ENCODE peak calls at places on chromosomes 6 and 20, in four cellular contexts. One of them, this sample, is unnamed. For H3K4me1, the result is how much of the 10 kb centered on the place peaks cover.

GRCh38 chr6:141726158-141726557 is 406.6 kb upstream of the GJE1 start:
- DNase-seq in upper lobe of right lung: no peak
- DNase-seq in tibial nerve: no peak
- DNase-seq in A549: no peak
- DNase-seq in this sample: no peak

GRCh38 chr20:51463998-51464397 is 78.5 kb downstream of the NFATC2 start:
- DNase-seq in upper lobe of right lung: peak
- DNase-seq in tibial nerve: no peak
- DNase-seq in A549: no peak
- DNase-seq in this sample: no peak

GRCh38 chr6:20827798-20828197 is 293.5 kb downstream of the CDKAL1 start:
- DNase-seq in upper lobe of right lung: no peak
- DNase-seq in A549: no peak
- DNase-seq in tibial nerve: no peak
- DNase-seq in this sample: no peak

GRCh38 chr6:36590237-36590636 is 3.9 kb upstream of the SRSF3 start:
- DNase-seq in tibial nerve: no peak
- DNase-seq in A549: no peak
- DNase-seq in upper lobe of right lung: no peak
- DNase-seq in this sample: no peak

GRCh38 chr6:111469543-111469942 is 13.5 kb downstream of the REV3L start:
- DNase-seq in A549: no peak
- DNase-seq in tibial nerve: no peak
- DNase-seq in upper lobe of right lung: no peak
- DNase-seq in this sample: no peak

GRCh38 chr20:58649288-58650180 is 1.5 kb upstream of the STX16 start:
- DNase-seq in upper lobe of right lung: peak
- DNase-seq in A549: no peak
- DNase-seq in tibial nerve: no peak
- DNase-seq in this sample: peak

GRCh38 chr6:113445201-113445600 is 411.9 kb upstream of the MARCKS start:
- DNase-seq in tibial nerve: no peak
- DNase-seq in upper lobe of right lung: no peak
- DNase-seq in A549: no peak
- DNase-seq in this sample: no peak

GRCh38 chr6:126540161-126540560 is 200.2 kb downstream of the CENPW start:
- DNase-seq in upper lobe of right lung: no peak
- DNase-seq in tibial nerve: no peak
- DNase-seq in A549: no peak
- DNase-seq in this sample: no peak

GRCh38 chr6:107769053-107769658 is 55.0 kb downstream of the SCML4 start:
- DNase-seq in upper lobe of right lung: no peak
- DNase-seq in A549: no peak
- DNase-seq in tibial nerve: no peak
- DNase-seq in this sample: no peak

GRCh38 chr20:3430376-3431069 is 23.1 kb upstream of the DNAAF9 start:
- DNase-seq in A549: no peak
- DNase-seq in tibial nerve: no peak
- DNase-seq in upper lobe of right lung: no peak
- DNase-seq in this sample: no peak

GRCh38 chr6:90574610-90575009 is 12.3 kb downstream of the MAP3K7 start:
- DNase-seq in A549: no peak
- DNase-seq in tibial nerve: no peak
- DNase-seq in upper lobe of right lung: no peak
- DNase-seq in this sample: no peak

GRCh38 chr20:48808382-48809034 is 19.3 kb downstream of the PREX1 start:
- DNase-seq in upper lobe of right lung: no peak
- DNase-seq in A549: no peak
- DNase-seq in tibial nerve: no peak
- DNase-seq in this sample: no peak

GRCh38 chr6:96394727-96395126 is 126.9 kb upstream of the UFL1 start:
- DNase-seq in A549: peak
- DNase-seq in tibial nerve: no peak
- DNase-seq in upper lobe of right lung: no peak
- DNase-seq in this sample: no peak

GRCh38 chr6:139710578-139710977 is 336.1 kb upstream of the CITED2 start:
- DNase-seq in tibial nerve: no peak
- DNase-seq in A549: no peak
- DNase-seq in upper lobe of right lung: no peak
- DNase-seq in this sample: no peak

GRCh38 chr20:45111799-45112471 is 3.0 kb downstream of the WFDC5 start:
- DNase-seq in tibial nerve: no peak
- DNase-seq in A549: peak
- DNase-seq in upper lobe of right lung: no peak
- DNase-seq in this sample: no peak

GRCh38 chr6:21946298-21946783 is 350.5 kb downstream of the PRL start:
- DNase-seq in A549: no peak
- DNase-seq in upper lobe of right lung: no peak
- DNase-seq in tibial nerve: no peak
- DNase-seq in this sample: no peak

GRCh38 chr6:134379086-134379485 is 61.2 kb upstream of the SGK1 start:
- DNase-seq in tibial nerve: no peak
- DNase-seq in A549: no peak
- DNase-seq in upper lobe of right lung: no peak
- DNase-seq in this sample: no peak

GRCh38 chr6:110190726-110191125 is 10.5 kb downstream of the CDC40 start:
- DNase-seq in A549: no peak
- DNase-seq in upper lobe of right lung: no peak
- DNase-seq in tibial nerve: no peak
- DNase-seq in this sample: no peak
- H3K4me1 ChIP-seq in A549: under half
- H3K4me1 ChIP-seq in upper lobe of right lung: under half
- H3K4me1 ChIP-seq in tibial nerve: under half
- H3K4me1 ChIP-seq in this sample: under half

GRCh38 chr6:137879301-137879700 is 12.2 kb downstream of the TNFAIP3 start:
- DNase-seq in tibial nerve: no peak
- DNase-seq in A549: no peak
- DNase-seq in upper lobe of right lung: no peak
- DNase-seq in this sample: no peak
- H3K4me1 ChIP-seq in tibial nerve: under half
- H3K4me1 ChIP-seq in A549: under half
- H3K4me1 ChIP-seq in upper lobe of right lung: under half
- H3K4me1 ChIP-seq in this sample: under half

GRCh38 chr20:17940447-17940971 is 28.1 kb downstream of the SNX5 start:
- DNase-seq in A549: no peak
- DNase-seq in upper lobe of right lung: no peak
- DNase-seq in tibial nerve: no peak
- DNase-seq in this sample: no peak

GRCh38 chr20:17936791-17937687 is 31.6 kb downstream of the SNX5 start:
- DNase-seq in tibial nerve: peak
- DNase-seq in A549: no peak
- DNase-seq in upper lobe of right lung: no peak
- DNase-seq in this sample: peak

GRCh38 chr20:17941087-17941825 is 27.3 kb downstream of the SNX5 start:
- DNase-seq in tibial nerve: no peak
- DNase-seq in A549: no peak
- DNase-seq in upper lobe of right lung: no peak
- DNase-seq in this sample: no peak

GRCh38 chr20:17939622-17940446 is 28.8 kb downstream of the SNX5 start:
- DNase-seq in upper lobe of right lung: no peak
- DNase-seq in tibial nerve: no peak
- DNase-seq in A549: no peak
- DNase-seq in this sample: no peak

DNA sequence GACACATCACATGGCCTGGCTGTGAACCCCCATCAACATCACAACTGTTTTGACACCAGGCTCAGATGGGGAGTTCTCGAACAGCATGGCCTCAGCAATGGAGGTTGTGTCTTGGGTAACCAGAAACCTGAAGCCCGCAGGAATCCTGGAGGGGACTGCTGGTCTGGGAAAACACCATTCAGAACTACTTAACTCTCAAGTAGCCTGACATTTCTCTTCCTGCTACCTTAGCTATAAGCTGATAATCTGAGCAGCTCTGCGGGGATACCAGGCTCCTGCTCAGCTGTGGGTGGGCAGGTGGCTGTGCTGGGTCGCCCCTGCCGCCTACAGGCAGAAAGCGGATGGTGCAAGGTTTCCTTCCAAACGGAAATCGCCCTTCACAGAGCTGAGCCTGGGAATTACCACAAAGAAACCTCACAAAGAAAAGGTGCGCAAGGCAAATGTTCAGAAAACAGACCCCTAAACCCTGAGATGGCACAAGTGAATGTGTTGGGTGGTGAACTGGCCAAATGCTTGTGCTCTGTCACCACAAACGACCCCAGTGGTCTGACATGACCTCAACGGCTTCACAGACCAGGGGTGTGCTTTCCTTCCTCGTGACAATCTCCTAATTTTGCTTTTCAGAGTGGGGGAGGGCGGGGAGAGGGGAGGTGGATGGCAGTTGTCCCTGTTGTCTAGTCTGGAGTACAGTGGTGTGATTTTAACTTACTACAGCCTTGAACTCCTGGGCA is 29.5 kb downstream of the SNX5 start:
- DNase-seq in A549: peak
- DNase-seq in tibial nerve: peak
- DNase-seq in upper lobe of right lung: peak
- DNase-seq in this sample: no peak
- H3K4me1 ChIP-seq in A549: under half
- H3K4me1 ChIP-seq in tibial nerve: under half
- H3K4me1 ChIP-seq in upper lobe of right lung: under half
- H3K4me1 ChIP-seq in this sample: under half

GRCh38 chr6:152180601-152181000 is 373.1 kb downstream of the ESR1 start:
- DNase-seq in upper lobe of right lung: no peak
- DNase-seq in tibial nerve: no peak
- DNase-seq in A549: no peak
- DNase-seq in this sample: no peak

GRCh38 chr6:152186840-152187239 is 379.4 kb downstream of the ESR1 start:
- DNase-seq in upper lobe of right lung: no peak
- DNase-seq in tibial nerve: no peak
- DNase-seq in A549: no peak
- DNase-seq in this sample: no peak

GRCh38 chr6:152185158-152185574 is 377.7 kb downstream of the ESR1 start:
- DNase-seq in upper lobe of right lung: no peak
- DNase-seq in A549: no peak
- DNase-seq in tibial nerve: no peak
- DNase-seq in this sample: no peak

GRCh38 chr6:152188011-152188410 is 380.5 kb downstream of the ESR1 start:
- DNase-seq in A549: no peak
- DNase-seq in upper lobe of right lung: no peak
- DNase-seq in tibial nerve: no peak
- DNase-seq in this sample: no peak

DNA sequence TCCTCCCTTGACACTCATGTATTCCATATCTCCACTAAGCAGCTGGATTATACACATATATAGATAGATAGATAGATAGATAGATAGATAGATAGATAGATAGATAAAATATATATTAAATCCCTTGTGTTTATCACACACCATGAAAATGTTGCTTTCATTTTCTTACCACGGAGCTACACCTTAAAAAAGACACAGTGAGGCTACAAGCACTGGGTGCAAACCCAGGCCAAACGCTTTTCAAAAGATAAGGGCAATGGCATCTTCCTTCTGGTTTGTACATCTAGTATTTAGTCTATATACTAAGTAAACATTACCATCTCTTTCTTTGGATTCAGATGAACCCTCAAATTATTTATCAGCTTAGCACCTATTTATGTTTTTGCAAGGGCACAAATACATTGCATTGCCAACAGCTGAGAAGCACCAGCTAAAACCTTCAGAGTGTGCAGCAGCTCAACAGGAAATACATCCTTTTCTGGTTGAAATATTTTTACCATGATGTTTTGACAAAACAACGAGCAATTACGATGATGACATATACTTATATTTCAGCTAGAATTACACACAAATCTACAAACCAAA is 377.2 kb downstream of the ESR1 start:
- DNase-seq in A549: no peak
- DNase-seq in upper lobe of right lung: no peak
- DNase-seq in tibial nerve: no peak
- DNase-seq in this sample: no peak
- H3K4me1 ChIP-seq in A549: under half
- H3K4me1 ChIP-seq in upper lobe of right lung: under half
- H3K4me1 ChIP-seq in tibial nerve: under half
- H3K4me1 ChIP-seq in this sample: under half

GRCh38 chr20:32436968-32437367 is 78.8 kb downstream of the ASXL1 start:
- DNase-seq in upper lobe of right lung: no peak
- DNase-seq in A549: no peak
- DNase-seq in tibial nerve: no peak
- DNase-seq in this sample: peak
- H3K4me1 ChIP-seq in upper lobe of right lung: under half
- H3K4me1 ChIP-seq in A549: under half
- H3K4me1 ChIP-seq in tibial nerve: under half
- H3K4me1 ChIP-seq in this sample: under half

GRCh38 chr6:5425267-5425666 is 164.0 kb downstream of the FARS2 start:
- DNase-seq in tibial nerve: no peak
- DNase-seq in upper lobe of right lung: no peak
- DNase-seq in A549: no peak
- DNase-seq in this sample: no peak
- H3K4me1 ChIP-seq in tibial nerve: under half
- H3K4me1 ChIP-seq in upper lobe of right lung: under half
- H3K4me1 ChIP-seq in A549: under half
- H3K4me1 ChIP-seq in this sample: under half

DNA sequence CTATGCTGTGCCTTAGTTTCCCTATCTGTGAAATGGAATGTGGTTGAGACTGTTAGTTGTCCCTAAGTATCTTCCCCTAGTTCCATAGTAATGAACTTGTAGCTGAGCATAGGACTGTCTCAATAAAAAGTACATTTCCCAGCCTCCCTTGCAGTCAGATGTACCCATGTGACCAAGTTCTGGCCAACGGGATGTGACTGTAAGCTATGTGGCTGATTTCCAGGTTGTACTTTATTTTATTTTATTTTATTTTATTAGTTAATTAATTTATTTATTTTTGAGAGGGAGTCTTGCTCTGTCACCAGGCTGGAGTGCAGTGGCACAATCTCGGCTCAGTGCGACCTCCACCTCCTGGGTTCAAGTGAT is 81.7 kb upstream of the PTPN1 start:
- DNase-seq in upper lobe of right lung: no peak
- DNase-seq in tibial nerve: no peak
- DNase-seq in A549: no peak
- DNase-seq in this sample: no peak
- H3K4me1 ChIP-seq in upper lobe of right lung: under half
- H3K4me1 ChIP-seq in tibial nerve: under half
- H3K4me1 ChIP-seq in A549: half or more
- H3K4me1 ChIP-seq in this sample: under half